ENCODE peak calls at places on chromosomes 5 and 9, in seven cellular contexts. Q is kidney, R is Peyer's patch, N is caudate nucleus, E is tibial artery, B is coronary artery, C is AG04450. K is an unnamed sample.

GRCh38 chr9:96186601-96187011 is 115.4 kb downstream of the HSD17B3 start:
- DNase-seq in B (no peak), C (no peak), N (no peak), R (peak; percentile 51), Q (peak; percentile 76), E (no peak), K (no peak)

GRCh38 chr9:26058111-26058895 is 380.1 kb upstream of the TUSC1 start:
- DNase-seq in R (no peak), E (no peak), Q (no peak), B (no peak), C (no peak), N (no peak), K (no peak)

GRCh38 chr5:136516617-136517016 is 151.3 kb upstream of the TRPC7 start:
- DNase-seq in E (no peak), N (no peak), R (no peak), C (no peak), Q (no peak), B (no peak), K (no peak)

GRCh38 chr9:133990366-133991210 is 1.5 kb downstream of the VAV2 start:
- DNase-seq in C (no peak), N (no peak), Q (peak; percentile 95), E (peak; percentile 44), B (peak; percentile 85), R (peak; percentile 84), K (peak; percentile 19)

GRCh38 chr5:72474117-72474915 is 32.9 kb downstream of the ZNF366 start:
- DNase-seq in R (no peak), B (no peak), C (no peak), E (no peak), Q (no peak), N (no peak), K (no peak)

GRCh38 chr9:32550046-32550608 is 2.0 kb upstream of the SMIM27 start:
- DNase-seq in N (no peak), R (no peak), C (no peak), E (no peak), B (no peak), Q (no peak), K (peak; percentile 31)

GRCh38 chr5:10441992-10442435 is 335 bp downstream of the ROPN1L start:
- DNase-seq in R (no peak), Q (no peak), E (no peak), B (no peak), C (no peak), N (no peak), K (no peak)

GRCh38 chr5:109349419-109349818 is 60.4 kb downstream of the PJA2 start:
- DNase-seq in Q (no peak), N (no peak), C (no peak), B (no peak), R (no peak), E (no peak), K (no peak)

GRCh38 chr5:40879163-40879942 is 29.9 kb upstream of the C7 start:
- DNase-seq in C (no peak), E (no peak), N (no peak), Q (no peak), B (no peak), R (no peak), K (no peak)

GRCh38 chr9:137370865-137371520 is 52.0 kb downstream of the EXD3 start:
- DNase-seq in R (no peak), C (no peak), Q (peak; percentile 44), E (no peak), N (no peak), B (peak; percentile 53), K (peak; percentile 27)

GRCh38 chr5:65061250-65061973 is 292.7 kb downstream of the CWC27 start:
- DNase-seq in N (no peak), C (no peak), E (no peak), Q (no peak), R (peak; percentile 73), B (no peak), K (no peak)

GRCh38 chr9:124263800-124264426 is 6.2 kb downstream of the NEK6 start:
- DNase-seq in Q (no peak), B (no peak), C (no peak), R (no peak), E (no peak), N (no peak), K (no peak)

GRCh38 chr5:93209476-93209875 is 371.5 kb downstream of the NR2F1-AS1 start:
- DNase-seq in C (no peak), B (no peak), Q (no peak), N (no peak), R (no peak), E (no peak), K (no peak)

GRCh38 chr9:4226331-4227250 is 73.3 kb downstream of the GLIS3 start:
- DNase-seq in E (no peak), R (no peak), N (no peak), B (no peak), C (no peak), Q (no peak), K (no peak)

GRCh38 chr9:84101892-84102632 is 121.5 kb downstream of the RMI1 start:
- DNase-seq in B (no peak), C (no peak), Q (no peak), R (no peak), N (no peak), E (no peak), K (peak; percentile 15)

GRCh38 chr5:95822408-95823240 is at the start of gene GLRX:
- DNase-seq in C (peak; percentile 59), Q (peak; percentile 83), N (peak; percentile 54), E (peak; percentile 88), B (no peak), R (peak; percentile 94), K (peak; percentile 28)

GRCh38 chr5:100889896-100890295 is 13.2 kb downstream of the ST8SIA4 start:
- DNase-seq in N (no peak), E (no peak), C (no peak), B (no peak), Q (no peak), R (no peak), K (no peak)

GRCh38 chr5:78496373-78496772 is 136.0 kb downstream of the SCAMP1 start:
- DNase-seq in N (no peak), E (no peak), B (no peak), Q (no peak), C (no peak), R (no peak), K (no peak)

GRCh38 chr9:34547960-34548603 is 25.3 kb upstream of the ENHO start:
- DNase-seq in N (peak; percentile 37), Q (peak; percentile 87), R (peak; percentile 73), E (peak; percentile 72), C (peak; percentile 10), B (peak; percentile 75), K (peak; percentile 79)

GRCh38 chr5:180813418-180813817 is 10.8 kb upstream of the MGAT1 start:
- DNase-seq in C (no peak), E (no peak), B (no peak), R (no peak), Q (no peak), N (no peak), K (no peak)

GRCh38 chr5:179852993-179853547 is 5.5 kb downstream of the MRNIP start:
- DNase-seq in N (no peak), C (no peak), Q (no peak), E (no peak), B (no peak), R (no peak), K (no peak)

GRCh38 chr5:143108498-143109128 is 294.9 kb downstream of the NR3C1 start:
- DNase-seq in E (no peak), C (no peak), B (no peak), R (peak; percentile 76), N (no peak), Q (peak; percentile 78), K (no peak)

GRCh38 chr5:128826290-128826689 is 139.0 kb upstream of the SLC27A6 start:
- DNase-seq in E (no peak), B (no peak), C (no peak), R (no peak), N (no peak), Q (no peak), K (no peak)

GRCh38 chr5:174504266-174504726 is 220.1 kb upstream of the MSX2 start:
- DNase-seq in N (no peak), B (no peak), R (no peak), Q (no peak), C (no peak), E (no peak), K (peak; percentile 13)

GRCh38 chr5:115559524-115559923 is 14.9 kb upstream of the FEM1C start:
- DNase-seq in B (no peak), N (no peak), R (no peak), E (no peak), Q (no peak), C (no peak), K (no peak)

DNA sequence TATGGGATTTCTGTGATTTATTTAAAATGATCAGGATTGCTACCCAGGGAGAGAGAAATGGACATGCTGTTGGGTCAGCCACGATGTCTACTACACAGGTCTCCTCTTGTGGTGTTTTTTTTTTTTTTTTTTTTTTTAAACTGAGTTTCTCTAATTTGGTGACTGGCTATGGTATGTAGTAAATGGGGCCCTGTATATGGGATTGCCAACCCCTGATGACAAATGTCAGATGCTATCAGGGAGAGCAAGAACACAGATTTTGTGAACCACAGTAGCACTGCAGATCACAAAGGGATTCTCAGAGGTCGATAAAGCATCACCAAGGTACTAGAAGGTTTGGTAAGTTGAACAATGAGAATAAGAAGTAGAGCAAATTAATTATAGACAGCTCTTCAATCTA is 16.5 kb upstream of the TNFAIP8 start:
- DNase-seq in C (no peak), E (no peak), N (no peak), R (no peak), B (no peak), Q (no peak), K (no peak)
- H3K27ac ChIP-seq in C (no peak overlapping the region), E (no peak overlapping the region), N (no peak overlapping the region), R (no peak overlapping the region), B (no peak overlapping the region), Q (no peak overlapping the region), K (no peak overlapping the region)

GRCh38 chr5:127085371-127085770 is 12.1 kb upstream of the C5orf63 start:
- DNase-seq in E (no peak), N (no peak), R (no peak), C (no peak), B (no peak), Q (no peak), K (no peak)
- H3K27ac ChIP-seq in E (no peak overlapping the region), N (no peak overlapping the region), R (no peak overlapping the region), C (no peak overlapping the region), B (no peak overlapping the region), Q (no peak overlapping the region), K (no peak overlapping the region)

GRCh38 chr9:108549184-108549583 is 306.6 kb downstream of the ACTL7B start:
- DNase-seq in Q (no peak), R (no peak), N (no peak), C (no peak), B (no peak), E (no peak), K (no peak)

GRCh38 chr9:108551030-108551964 is 304.5 kb downstream of the ACTL7B start:
- DNase-seq in E (no peak), N (no peak), B (no peak), R (no peak), Q (peak; percentile 78), C (peak; percentile 73), K (no peak)

GRCh38 chr9:108553111-108553635 is 302.6 kb downstream of the ACTL7B start:
- DNase-seq in N (no peak), C (no peak), B (no peak), R (no peak), E (no peak), Q (no peak), K (no peak)

GRCh38 chr9:108550111-108550510 is 305.7 kb downstream of the ACTL7B start:
- DNase-seq in E (no peak), N (no peak), R (no peak), Q (no peak), C (no peak), B (no peak), K (no peak)

GRCh38 chr9:108552459-108553040 is 303.2 kb downstream of the ACTL7B start:
- DNase-seq in E (no peak), C (no peak), N (no peak), Q (no peak), B (no peak), R (peak; percentile 60), K (no peak)
- H3K27ac ChIP-seq in E (no peak overlapping the region), C (no peak overlapping the region), N (no peak overlapping the region), Q (no peak overlapping the region), B (no peak overlapping the region), R (no peak overlapping the region), K (no peak overlapping the region)

GRCh38 chr9:37100317-37100716 is 20.1 kb upstream of the ZCCHC7 start:
- DNase-seq in B (no peak), Q (no peak), N (no peak), R (no peak), C (no peak), E (no peak), K (no peak)
- H3K27ac ChIP-seq in B (no peak overlapping the region), Q (no peak overlapping the region), N (no peak overlapping the region), R (no peak overlapping the region), C (no peak overlapping the region), E (no peak overlapping the region), K (no peak overlapping the region)